ENCODE peak calls at places on chromosomes 11 and 22, in five cellular contexts. D is osteoblast, C is GM20000, H is AG09319, Y is PC-3. I is an unnamed sample.

GRCh38 chr11:72466410-72466809 is 32.1 kb upstream of the CLPB start:
- DNase-seq in D (no peak), C (no peak), H (no peak), Y (no peak), I (no peak)

GRCh38 chr22:23889620-23890019 is 4.6 kb upstream of the MIF start:
- DNase-seq in D (peak), C (no peak), H (no peak), Y (no peak), I (no peak)

GRCh38 chr11:47496808-47497207 is 47.9 kb upstream of the RAPSN start:
- DNase-seq in D (no peak), C (no peak), H (no peak), Y (no peak), I (no peak)

GRCh38 chr11:6319001-6319878 is 1.1 kb downstream of the CAVIN3 start:
- DNase-seq in D (peak), C (peak), H (no peak), Y (no peak), I (no peak)

GRCh38 chr11:65021509-65021908 is 5.7 kb upstream of the SNX15 start:
- DNase-seq in D (peak), C (no peak), H (no peak), Y (no peak), I (peak)

GRCh38 chr11:33358150-33358831 is 101.1 kb downstream of the HIPK3 start:
- DNase-seq in D (no peak), C (no peak), H (no peak), Y (no peak), I (no peak)

GRCh38 chr11:31601635-31602282 is 92.2 kb downstream of the ELP4 start:
- DNase-seq in D (no peak), C (no peak), H (no peak), Y (no peak), I (no peak)

GRCh38 chr22:23565288-23565941 is 14.7 kb downstream of the IGLL1 start:
- DNase-seq in D (peak), C (peak), H (no peak), Y (no peak), I (no peak)

GRCh38 chr11:15761235-15761634 is 595.1 kb downstream of the SOX6 start:
- DNase-seq in D (no peak), C (no peak), H (no peak), Y (no peak), I (no peak)

GRCh38 chr11:2128512-2129322 is 10.5 kb downstream of the IGF2 start:
- DNase-seq in D (peak), C (no peak), H (no peak), Y (no peak), I (peak)

GRCh38 chr11:129023968-129024676 is 81.5 kb upstream of the TP53AIP1 start:
- DNase-seq in D (no peak), C (no peak), H (no peak), Y (peak), I (no peak)

GRCh38 chr22:17106161-17106784 is 14.9 kb downstream of the TMEM121B start:
- DNase-seq in D (peak), C (peak), H (no peak), Y (no peak), I (no peak)

GRCh38 chr11:65386307-65387081 is at the start of gene FRMD8:
- DNase-seq in D (peak), C (peak), H (peak), Y (peak), I (peak)

GRCh38 chr11:117705866-117706265 is 91.2 kb downstream of the DSCAML1 start:
- DNase-seq in D (no peak), C (no peak), H (no peak), Y (no peak), I (no peak)

GRCh38 chr11:74927496-74927895 is 21.4 kb downstream of the XRRA1 start:
- DNase-seq in D (no peak), C (no peak), H (no peak), Y (no peak), I (no peak)

GRCh38 chr11:64854534-64855502 is 10.4 kb upstream of the CDC42BPG start:
- DNase-seq in D (peak), C (no peak), H (peak), Y (peak), I (peak)

GRCh38 chr22:21450320-21450831 is 16.8 kb upstream of the TMEM191C start:
- DNase-seq in D (no peak), C (no peak), H (no peak), Y (no peak), I (peak)

GRCh38 chr11:66614073-66614472 is 2.4 kb upstream of the RBM14 start:
- DNase-seq in D (no peak), C (no peak), H (no peak), Y (no peak), I (no peak)

GRCh38 chr11:9639985-9640384 is 23.9 kb upstream of the SWAP70 start:
- DNase-seq in D (no peak), C (no peak), H (no peak), Y (no peak), I (no peak)

GRCh38 chr11:127281534-127281933 is 281.0 kb upstream of the KIRREL3 start:
- DNase-seq in D (no peak), C (no peak), H (no peak), Y (no peak), I (no peak)

GRCh38 chr22:40637181-40638150 is 947 bp upstream of the MRTFA start:
- DNase-seq in D (peak), C (peak), H (no peak), Y (peak), I (peak)

GRCh38 chr11:31437742-31438435 is 68.2 kb downstream of the DNAJC24 start:
- DNase-seq in D (peak), C (no peak), H (peak), Y (peak), I (no peak)

GRCh38 chr11:1546536-1547466 is 25.3 kb downstream of the DUSP8 start:
- DNase-seq in D (peak), C (peak), H (no peak), Y (peak), I (no peak)

GRCh38 chr11:85737738-85738137 is 51.7 kb upstream of the CCDC89 start:
- DNase-seq in D (no peak), C (no peak), H (no peak), Y (peak), I (no peak)

GRCh38 chr11:64877390-64878222 is 815 bp downstream of the EHD1 start:
- DNase-seq in D (no peak), C (peak), H (no peak), Y (peak), I (peak)

GRCh38 chr22:44332946-44333345 is 20.2 kb upstream of the SHISAL1 start:
- DNase-seq in D (no peak), C (no peak), H (no peak), Y (no peak), I (no peak)

GRCh38 chr22:37166675-37167066 is 17.0 kb upstream of the IL2RB start:
- DNase-seq in D (peak), C (peak), H (peak), Y (peak), I (peak)

GRCh38 chr22:30701872-30702271 is 7.2 kb downstream of the OSBP2 start:
- DNase-seq in D (peak), C (no peak), H (no peak), Y (peak), I (no peak)

GRCh38 chr11:68146704-68147474 is 25.7 kb upstream of the CHKA start:
- DNase-seq in D (no peak), C (no peak), H (no peak), Y (peak), I (no peak)

GRCh38 chr22:42001706-42002105 is 3.1 kb downstream of the WBP2NL start:
- DNase-seq in D (no peak), C (no peak), H (no peak), Y (no peak), I (peak)

GRCh38 chr11:94928146-94928995 is 45.0 kb downstream of the CWC15 start:
- DNase-seq in D (no peak), C (no peak), H (no peak), Y (no peak), I (no peak)

GRCh38 chr22:22531770-22532546 is 11.9 kb upstream of the ZNF280A start:
- DNase-seq in D (no peak), C (no peak), H (no peak), Y (no peak), I (no peak)

GRCh38 chr22:34330432-34330831 is 410.2 kb upstream of the LARGE1 start:
- DNase-seq in D (no peak), C (no peak), H (no peak), Y (no peak), I (no peak)

GRCh38 chr11:117222991-117223740 is 8.7 kb downstream of the PCSK7 start:
- DNase-seq in D (peak), C (no peak), H (no peak), Y (no peak), I (no peak)

GRCh38 chr22:23452231-23453010 is 127.7 kb downstream of the IGLL1 start:
- DNase-seq in D (no peak), C (no peak), H (no peak), Y (no peak), I (no peak)

GRCh38 chr22:40209945-40210485 is 32.3 kb downstream of the TNRC6B start:
- DNase-seq in D (no peak), C (no peak), H (no peak), Y (no peak), I (no peak)

GRCh38 chr11:102794382-102794781 is 3.6 kb downstream of the MMP1 start:
- DNase-seq in D (peak), C (peak), H (no peak), Y (peak), I (no peak)

GRCh38 chr11:67300756-67301312 is 2.5 kb upstream of the SSH3 start:
- DNase-seq in D (peak), C (no peak), H (no peak), Y (no peak), I (no peak)

GRCh38 chr11:5992604-5993251 is 5.9 kb upstream of the OR52L1 start:
- DNase-seq in D (no peak), C (peak), H (no peak), Y (peak), I (no peak)

GRCh38 chr11:2293396-2294339 is 8.1 kb downstream of the C11orf21 start:
- DNase-seq in D (peak), C (no peak), H (no peak), Y (no peak), I (no peak)

GRCh38 chr11:124465368-124465767 is 19.9 kb upstream of the OR8B8 start:
- DNase-seq in D (no peak), C (no peak), H (no peak), Y (no peak), I (no peak)
- TF ChIP-seq CTCF in D (no peak), C (no peak), H (no peak), Y (no peak), I (no peak)

GRCh38 chr11:134643519-134644042 is 231.5 kb upstream of the B3GAT1 start:
- DNase-seq in D (no peak), C (no peak), H (no peak), Y (no peak), I (no peak)

GRCh38 chr11:134645576-134645975 is 233.5 kb upstream of the B3GAT1 start:
- DNase-seq in D (no peak), C (no peak), H (no peak), Y (no peak), I (no peak)

GRCh38 chr11:134646561-134646960 is 234.5 kb upstream of the B3GAT1 start:
- DNase-seq in D (no peak), C (no peak), H (no peak), Y (no peak), I (no peak)

GRCh38 chr11:134644489-134645456 is 232.7 kb upstream of the B3GAT1 start:
- DNase-seq in D (no peak), C (no peak), H (no peak), Y (no peak), I (no peak)

DNA sequence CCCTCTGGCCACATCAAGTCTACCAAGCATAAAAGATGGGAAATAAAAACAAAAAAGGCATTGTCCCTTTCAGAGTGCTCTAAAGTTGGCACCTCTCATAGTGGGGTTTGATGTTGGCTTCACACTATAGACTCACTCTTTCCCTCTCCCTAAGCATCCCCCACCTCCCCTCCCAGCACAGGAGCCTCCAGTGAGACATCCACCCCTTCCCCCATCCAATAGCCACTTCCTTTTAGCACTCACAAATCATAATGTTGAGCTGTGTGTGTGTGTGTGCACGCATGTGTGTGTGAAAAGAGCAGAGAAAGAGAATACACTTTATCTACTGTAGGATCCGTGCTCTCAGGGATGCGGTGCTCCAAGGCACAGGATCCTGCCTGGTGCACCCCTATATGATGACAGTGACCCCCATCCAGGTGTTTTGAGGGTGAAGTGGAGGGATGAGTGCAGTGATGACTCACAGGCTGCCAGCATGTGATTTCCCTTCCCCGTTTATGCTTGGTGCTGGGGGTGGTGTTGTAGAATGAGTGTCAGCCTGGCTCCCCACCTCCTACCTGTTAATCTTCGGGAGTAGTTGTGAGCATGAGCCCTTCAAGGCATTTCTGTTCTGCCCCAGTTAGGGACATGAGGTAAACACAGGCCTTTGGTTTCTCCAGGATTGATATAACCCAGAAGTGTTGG is 235.2 kb upstream of the B3GAT1 start:
- DNase-seq in D (no peak), C (no peak), H (no peak), Y (no peak), I (no peak)
- TF ChIP-seq CTCF in D (no peak), C (no peak), H (no peak), Y (no peak), I (no peak)

DNA sequence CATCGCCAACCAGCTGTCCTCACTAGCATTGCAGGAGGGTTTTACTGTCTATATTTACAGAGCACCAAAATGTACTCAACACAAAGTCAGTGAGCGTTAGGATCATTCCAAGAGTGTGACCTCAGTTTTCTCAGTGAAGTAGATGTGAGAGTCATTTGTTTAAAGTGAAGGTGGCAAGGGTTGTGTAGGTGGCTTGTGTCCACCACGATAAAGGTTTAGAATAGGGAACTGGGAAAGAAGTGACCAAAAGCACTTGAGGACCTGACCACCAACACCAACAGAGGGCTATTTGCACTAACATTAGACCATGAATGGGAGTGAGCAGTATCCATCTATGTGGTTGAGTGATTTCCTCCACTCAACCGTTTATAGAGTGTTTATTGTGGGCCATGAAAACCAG is 152.5 kb upstream of the POU2AF2 start:
- DNase-seq in D (no peak), C (no peak), H (no peak), Y (no peak), I (no peak)
- TF ChIP-seq CTCF in D (no peak), C (no peak), H (no peak), Y (no peak), I (no peak)

GRCh38 chr22:20013382-20013871 is 3.2 kb downstream of the ARVCF start:
- DNase-seq in D (peak), C (peak), H (no peak), Y (no peak), I (peak)
- TF ChIP-seq CTCF in D (peak), C (peak), H (peak), Y (peak), I (peak)

DNA sequence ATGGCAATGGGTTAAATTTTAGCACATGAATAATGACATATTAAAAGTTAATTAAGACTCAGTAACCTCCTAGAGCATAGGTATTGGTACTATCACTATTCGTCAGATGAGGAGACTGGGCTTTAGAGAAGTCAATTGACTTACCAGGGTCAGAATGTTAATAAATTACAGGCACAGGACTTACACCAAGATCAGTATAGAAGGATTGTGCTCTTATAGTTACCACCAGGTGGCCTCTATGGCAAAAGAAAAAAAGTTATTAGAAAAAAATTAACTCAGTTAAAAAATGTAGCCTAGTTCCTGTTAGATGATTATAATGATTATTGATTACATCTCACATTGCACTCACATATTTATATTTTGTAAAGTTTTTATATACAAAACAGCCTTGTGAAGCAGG is 1163.7 kb downstream of the FAM181B start:
- DNase-seq in D (no peak), C (no peak), H (no peak), Y (no peak), I (no peak)
- TF ChIP-seq CTCF in D (no peak), C (no peak), H (no peak), Y (peak), I (peak)

GRCh38 chr11:8091671-8092070 is 10.7 kb downstream of the TUB start:
- DNase-seq in D (no peak), C (no peak), H (no peak), Y (no peak), I (no peak)

GRCh38 chr11:8093931-8094575 is 13.0 kb downstream of the TUB start:
- DNase-seq in D (no peak), C (no peak), H (no peak), Y (no peak), I (no peak)

GRCh38 chr11:8094656-8095055 is 13.6 kb downstream of the TUB start:
- DNase-seq in D (no peak), C (no peak), H (no peak), Y (no peak), I (no peak)

GRCh38 chr11:8090756-8091155 is 9.7 kb downstream of the TUB start:
- DNase-seq in D (peak), C (peak), H (no peak), Y (peak), I (no peak)

DNA sequence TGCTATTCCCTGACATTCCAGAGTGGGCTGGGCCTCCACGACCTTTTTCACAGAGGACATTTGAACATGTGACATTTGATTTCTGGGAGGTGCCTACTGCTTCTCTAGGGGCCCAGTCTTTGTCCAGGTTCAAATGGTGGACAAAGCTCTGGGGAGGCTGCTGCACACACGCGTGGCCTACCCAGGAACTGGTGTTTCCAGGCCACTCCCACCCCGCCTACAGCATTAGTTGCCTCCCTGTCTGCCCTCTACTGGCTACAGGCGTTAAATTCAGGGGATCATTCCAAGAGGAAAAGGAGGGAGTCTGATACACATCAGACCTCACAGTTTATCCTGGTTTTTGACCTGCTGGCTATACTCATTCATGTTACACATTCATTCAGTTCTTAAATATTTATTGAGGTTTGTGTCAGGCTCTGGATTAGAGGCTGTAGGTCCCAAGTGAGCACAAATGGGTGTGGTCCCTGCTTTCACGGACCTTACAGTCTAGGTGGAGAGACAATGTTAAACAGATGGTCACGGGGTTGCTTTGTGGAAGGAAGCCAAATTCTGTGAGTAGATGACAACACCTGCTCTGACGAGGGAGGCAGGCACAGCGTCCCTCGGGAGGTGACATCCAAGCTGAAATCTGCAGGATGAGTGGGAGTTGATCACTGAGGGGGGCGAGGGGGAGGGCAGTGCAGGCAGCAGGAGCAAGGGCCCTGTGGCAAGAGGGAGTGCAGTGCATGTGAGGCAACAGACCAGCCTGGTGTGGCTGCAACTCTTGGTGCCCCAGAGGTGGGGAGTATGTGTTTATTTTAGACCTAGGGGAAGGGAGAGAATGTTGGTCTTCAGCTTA is 11.8 kb downstream of the TUB start:
- DNase-seq in D (peak), C (peak), H (peak), Y (peak), I (no peak)
- TF ChIP-seq CTCF in D (peak), C (peak), H (peak), Y (peak), I (peak)